ENCODE peak calls at places on chromosome 3, in seven cellular contexts. E is stimulated activated CD4-positive, alpha-beta T cell treated with anti-CD3 and anti-CD28 coated beads, TNF-alpha, amount 100 ng/mL, for 1 hour; Q is PC-3; V is esophagus muscularis mucosa; D is MM.1S; G is activated CD4-positive, alpha-beta T cell treated with anti-CD3 and anti-CD28 coated beads for 4 hours; I is SHP77. Y is an unnamed sample.

GRCh38 chr3:173913985-173914421 is 516.5 kb downstream of the NLGN1 start:
- DNase-seq in D (no peak), V (no peak), E (no peak), G (no peak), I (no peak), Q (no peak), Y (no peak)

GRCh38 chr3:112650472-112650871 is 9.5 kb upstream of the CCDC80 start:
- DNase-seq in G (no peak), V (no peak), I (no peak), D (no peak), E (no peak), Q (no peak), Y (no peak)

GRCh38 chr3:61922118-61922517 is 360.7 kb downstream of the PTPRG start:
- DNase-seq in Q (no peak), D (no peak), I (no peak), G (no peak), V (peak), E (no peak), Y (no peak)

GRCh38 chr3:139310474-139310933 is 33.3 kb upstream of the MRPS22 start:
- DNase-seq in I (no peak), E (no peak), V (no peak), D (no peak), G (no peak), Q (peak), Y (peak)

GRCh38 chr3:25870452-25870851 is 80.6 kb downstream of the OXSM start:
- DNase-seq in G (no peak), Q (no peak), D (no peak), E (no peak), I (no peak), V (no peak), Y (peak)

GRCh38 chr3:186209810-186210752 is 101.2 kb upstream of the ETV5 start:
- DNase-seq in E (no peak), I (no peak), D (no peak), V (no peak), G (no peak), Q (peak), Y (peak)

GRCh38 chr3:31275038-31275562 is 257.6 kb upstream of the STT3B start:
- DNase-seq in V (no peak), D (no peak), Q (peak), E (no peak), G (no peak), I (no peak), Y (peak)

GRCh38 chr3:53975382-53975781 is 83.7 kb upstream of the SELENOK start:
- DNase-seq in I (no peak), Q (no peak), G (no peak), D (no peak), V (no peak), E (no peak), Y (no peak)

GRCh38 chr3:4712109-4712508 is 219.0 kb downstream of the ITPR1 start:
- DNase-seq in D (no peak), G (no peak), E (no peak), V (no peak), Q (peak), I (no peak), Y (peak)